ENCODE peak calls at places on chromosome 5, in eight cellular contexts. U is GDM1, Y is left colon, A is AG04450, L is naive B cell, C is GM10248, E is AML-193, S is SK-N-DZ. D is an unnamed sample.

GRCh38 chr5:98721231-98721928 is 52.1 kb upstream of the RGMB start:
- DNase-seq in C (no peak), Y (no peak), U (no peak), L (no peak), A (no peak), S (no peak), E (no peak), D (no peak)

GRCh38 chr5:120446896-120447295 is 17.2 kb upstream of the PRR16 start:
- DNase-seq in Y (no peak), C (no peak), U (no peak), E (no peak), A (no peak), S (no peak), L (no peak), D (no peak)

GRCh38 chr5:82364497-82364896 is 86.3 kb upstream of the RPS23 start:
- DNase-seq in L (no peak), E (no peak), U (peak), Y (no peak), S (no peak), A (no peak), C (no peak), D (peak)

GRCh38 chr5:172303090-172303995 is 19.8 kb upstream of the UBTD2 start:
- DNase-seq in L (no peak), Y (no peak), C (no peak), E (no peak), S (no peak), U (no peak), A (no peak), D (no peak)

GRCh38 chr5:96177303-96177869 is 215.7 kb upstream of the ELL2 start:
- DNase-seq in Y (no peak), U (no peak), E (no peak), A (peak), L (no peak), C (peak), S (no peak), D (no peak)

GRCh38 chr5:140753561-140753960 is 32.4 kb upstream of the PCDHA1 start:
- DNase-seq in E (no peak), S (no peak), A (no peak), L (no peak), C (no peak), Y (no peak), U (no peak), D (no peak)

GRCh38 chr5:162503796-162504195 is 436.2 kb downstream of the GABRG2 start:
- DNase-seq in C (no peak), S (no peak), U (no peak), Y (no peak), L (no peak), A (no peak), E (no peak), D (no peak)

GRCh38 chr5:145775893-145776444 is 59.2 kb downstream of the PRELID2 start:
- DNase-seq in Y (no peak), E (no peak), U (no peak), S (no peak), A (peak), C (no peak), L (no peak), D (peak)

GRCh38 chr5:91176288-91177016 is 206.7 kb downstream of the ARRDC3 start:
- DNase-seq in U (no peak), Y (no peak), E (no peak), A (no peak), S (no peak), L (no peak), C (no peak), D (peak)

GRCh38 chr5:80474929-80475328 is 13.0 kb upstream of the FAM151B start:
- DNase-seq in C (no peak), U (no peak), A (no peak), S (no peak), L (no peak), E (no peak), Y (no peak), D (no peak)

GRCh38 chr5:115243412-115243811 is 19.3 kb downstream of the PGGT1B start:
- DNase-seq in C (no peak), L (no peak), A (no peak), S (no peak), Y (no peak), E (no peak), U (no peak), D (peak)

GRCh38 chr5:4230531-4230904 is 634.9 kb downstream of the IRX1 start:
- DNase-seq in A (no peak), S (no peak), U (no peak), Y (no peak), L (no peak), E (no peak), C (no peak), D (no peak)

GRCh38 chr5:159047081-159047480 is 52.6 kb downstream of the EBF1 start:
- DNase-seq in E (no peak), C (no peak), S (no peak), U (no peak), Y (no peak), L (no peak), A (no peak), D (no peak)

GRCh38 chr5:4945296-4945695 is 194.8 kb upstream of the ADAMTS16 start:
- DNase-seq in A (no peak), L (no peak), E (no peak), S (no peak), Y (no peak), U (no peak), C (no peak), D (no peak)

GRCh38 chr5:16461782-16462181 is 3.8 kb downstream of the ZNF622 start:
- DNase-seq in Y (no peak), A (peak), U (no peak), L (no peak), C (no peak), S (no peak), E (no peak), D (peak)

GRCh38 chr5:121691478-121691877 is 160.2 kb upstream of the FTMT start:
- DNase-seq in C (no peak), E (no peak), Y (no peak), L (no peak), U (no peak), A (no peak), S (peak), D (no peak)

D was measured in kidney glomerular epithelial cell.